ENCODE peak calls at places on chromosomes 16 and 17, in nine cellular contexts. One of them, this sample, is unnamed.

GRCh38 chr17:69406906-69407305 is 7.6 kb upstream of the MAP2K6 start:
- DNase-seq in SK-N-SH: no peak
- DNase-seq in GM23248: peak
- DNase-seq in hepatocyte: no peak
- DNase-seq in GM23338: no peak
- DNase-seq in OCI-LY7: no peak
- DNase-seq in PC-3: peak
- DNase-seq in MM.1S: no peak
- DNase-seq in neural progenitor cell: no peak
- DNase-seq in this sample: no peak

GRCh38 chr17:82952019-82952418 is 112.2 kb upstream of the ZNF750 start:
- DNase-seq in GM23338: no peak
- DNase-seq in PC-3: no peak
- DNase-seq in hepatocyte: no peak
- DNase-seq in GM23248: no peak
- DNase-seq in neural progenitor cell: no peak
- DNase-seq in SK-N-SH: no peak
- DNase-seq in OCI-LY7: no peak
- DNase-seq in MM.1S: no peak
- DNase-seq in this sample: no peak

GRCh38 chr17:18025596-18026407 is 13.2 kb downstream of the ATPAF2 start:
- DNase-seq in hepatocyte: no peak
- DNase-seq in GM23248: peak
- DNase-seq in neural progenitor cell: no peak
- DNase-seq in OCI-LY7: no peak
- DNase-seq in GM23338: no peak
- DNase-seq in MM.1S: no peak
- DNase-seq in PC-3: peak
- DNase-seq in SK-N-SH: no peak
- DNase-seq in this sample: no peak

GRCh38 chr17:19534562-19535149 is 1.0 kb downstream of the SLC47A1 start:
- DNase-seq in neural progenitor cell: no peak
- DNase-seq in SK-N-SH: no peak
- DNase-seq in GM23248: no peak
- DNase-seq in PC-3: no peak
- DNase-seq in OCI-LY7: no peak
- DNase-seq in MM.1S: no peak
- DNase-seq in GM23338: no peak
- DNase-seq in hepatocyte: no peak
- DNase-seq in this sample: no peak

GRCh38 chr17:55751720-55752250 is 934 bp downstream of the PCTP start:
- DNase-seq in GM23338: peak
- DNase-seq in SK-N-SH: no peak
- DNase-seq in MM.1S: no peak
- DNase-seq in GM23248: no peak
- DNase-seq in neural progenitor cell: no peak
- DNase-seq in OCI-LY7: no peak
- DNase-seq in hepatocyte: peak
- DNase-seq in PC-3: peak
- DNase-seq in this sample: no peak

GRCh38 chr16:88561485-88562369 is 8.5 kb upstream of the ZC3H18 start:
- DNase-seq in MM.1S: peak
- DNase-seq in GM23338: peak
- DNase-seq in GM23248: peak
- DNase-seq in hepatocyte: peak
- DNase-seq in neural progenitor cell: peak
- DNase-seq in OCI-LY7: peak
- DNase-seq in SK-N-SH: peak
- DNase-seq in PC-3: peak
- DNase-seq in this sample: peak

GRCh38 chr16:81708459-81709368 is 70.4 kb upstream of the PLCG2 start:
- DNase-seq in PC-3: no peak
- DNase-seq in neural progenitor cell: no peak
- DNase-seq in hepatocyte: no peak
- DNase-seq in GM23338: no peak
- DNase-seq in MM.1S: no peak
- DNase-seq in GM23248: no peak
- DNase-seq in OCI-LY7: no peak
- DNase-seq in SK-N-SH: no peak
- DNase-seq in this sample: no peak

GRCh38 chr17:7932949-7933348 is 943 bp downstream of the CNTROB start:
- DNase-seq in GM23338: peak
- DNase-seq in OCI-LY7: peak
- DNase-seq in PC-3: peak
- DNase-seq in SK-N-SH: no peak
- DNase-seq in GM23248: peak
- DNase-seq in neural progenitor cell: peak
- DNase-seq in hepatocyte: peak
- DNase-seq in MM.1S: no peak
- DNase-seq in this sample: no peak

GRCh38 chr17:34006126-34006525 is 249.0 kb upstream of the CCL2 start:
- DNase-seq in MM.1S: no peak
- DNase-seq in GM23338: no peak
- DNase-seq in OCI-LY7: no peak
- DNase-seq in SK-N-SH: no peak
- DNase-seq in neural progenitor cell: no peak
- DNase-seq in GM23248: no peak
- DNase-seq in PC-3: no peak
- DNase-seq in hepatocyte: no peak
- DNase-seq in this sample: no peak

GRCh38 chr17:2828396-2829038 is 32.3 kb downstream of the RAP1GAP2 start:
- DNase-seq in GM23248: peak
- DNase-seq in MM.1S: peak
- DNase-seq in neural progenitor cell: peak
- DNase-seq in SK-N-SH: peak
- DNase-seq in PC-3: peak
- DNase-seq in hepatocyte: peak
- DNase-seq in OCI-LY7: peak
- DNase-seq in GM23338: peak
- DNase-seq in this sample: peak

GRCh38 chr17:30104575-30105339 is 11.9 kb upstream of the NSRP1 start:
- DNase-seq in GM23248: peak
- DNase-seq in SK-N-SH: peak
- DNase-seq in neural progenitor cell: peak
- DNase-seq in PC-3: peak
- DNase-seq in OCI-LY7: peak
- DNase-seq in MM.1S: peak
- DNase-seq in hepatocyte: peak
- DNase-seq in GM23338: peak
- DNase-seq in this sample: peak

GRCh38 chr17:59415397-59415796 is 83.9 kb downstream of the YPEL2 start:
- DNase-seq in MM.1S: no peak
- DNase-seq in hepatocyte: peak
- DNase-seq in PC-3: no peak
- DNase-seq in GM23338: no peak
- DNase-seq in SK-N-SH: no peak
- DNase-seq in GM23248: no peak
- DNase-seq in OCI-LY7: no peak
- DNase-seq in neural progenitor cell: no peak
- DNase-seq in this sample: no peak

GRCh38 chr16:16857603-16858283 is 478.8 kb downstream of the NPIPA7 start:
- DNase-seq in PC-3: no peak
- DNase-seq in GM23338: no peak
- DNase-seq in GM23248: peak
- DNase-seq in OCI-LY7: no peak
- DNase-seq in neural progenitor cell: no peak
- DNase-seq in hepatocyte: peak
- DNase-seq in MM.1S: no peak
- DNase-seq in SK-N-SH: no peak
- DNase-seq in this sample: no peak

GRCh38 chr16:22622703-22623102 is 112.0 kb downstream of the NPIPB5 start:
- DNase-seq in GM23248: no peak
- DNase-seq in neural progenitor cell: no peak
- DNase-seq in GM23338: no peak
- DNase-seq in hepatocyte: no peak
- DNase-seq in SK-N-SH: no peak
- DNase-seq in OCI-LY7: no peak
- DNase-seq in PC-3: no peak
- DNase-seq in MM.1S: no peak
- DNase-seq in this sample: no peak
- TF ChIP-seq EZH2phosphoT487 in GM23248: no peak
- TF ChIP-seq EZH2phosphoT487 in neural progenitor cell: no peak
- TF ChIP-seq EZH2phosphoT487 in GM23338: no peak
- TF ChIP-seq EZH2phosphoT487 in hepatocyte: no peak
- TF ChIP-seq EZH2phosphoT487 in SK-N-SH: no peak
- TF ChIP-seq EZH2phosphoT487 in OCI-LY7: no peak
- TF ChIP-seq EZH2phosphoT487 in PC-3: no peak
- TF ChIP-seq EZH2phosphoT487 in MM.1S: no peak
- TF ChIP-seq EZH2phosphoT487 in this sample: no peak

DNA sequence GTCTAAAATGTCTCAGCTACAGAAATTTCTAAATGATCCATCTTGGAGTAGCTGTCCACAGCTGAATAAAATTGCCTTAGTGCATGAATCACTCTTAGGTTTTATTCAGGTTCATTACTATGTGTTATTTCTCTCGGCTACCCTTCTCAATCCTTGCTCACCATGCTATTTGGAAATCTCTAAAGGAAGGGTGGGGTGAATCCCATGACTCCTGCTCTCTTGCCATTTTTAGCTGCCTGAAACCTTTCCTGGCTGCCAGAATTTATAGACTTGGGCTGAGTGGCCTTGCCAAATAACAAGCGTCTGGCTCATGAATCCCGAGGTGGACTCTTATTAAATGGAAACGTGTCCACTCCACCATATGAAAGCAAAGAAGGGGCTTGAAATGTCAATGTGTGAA is 936.1 kb upstream of the SOX9 start:
- DNase-seq in OCI-LY7: no peak
- DNase-seq in GM23338: no peak
- DNase-seq in PC-3: no peak
- DNase-seq in SK-N-SH: no peak
- DNase-seq in GM23248: peak
- DNase-seq in neural progenitor cell: no peak
- DNase-seq in MM.1S: no peak
- DNase-seq in hepatocyte: no peak
- DNase-seq in this sample: no peak
- TF ChIP-seq EZH2phosphoT487 in OCI-LY7: no peak
- TF ChIP-seq EZH2phosphoT487 in GM23338: no peak
- TF ChIP-seq EZH2phosphoT487 in PC-3: no peak
- TF ChIP-seq EZH2phosphoT487 in SK-N-SH: no peak
- TF ChIP-seq EZH2phosphoT487 in GM23248: no peak
- TF ChIP-seq EZH2phosphoT487 in neural progenitor cell: no peak
- TF ChIP-seq EZH2phosphoT487 in MM.1S: no peak
- TF ChIP-seq EZH2phosphoT487 in hepatocyte: no peak
- TF ChIP-seq EZH2phosphoT487 in this sample: no peak

GRCh38 chr17:64460955-64461354 is 12.0 kb downstream of the MILR1 start:
- DNase-seq in SK-N-SH: no peak
- DNase-seq in GM23248: no peak
- DNase-seq in hepatocyte: no peak
- DNase-seq in GM23338: no peak
- DNase-seq in PC-3: no peak
- DNase-seq in MM.1S: no peak
- DNase-seq in neural progenitor cell: no peak
- DNase-seq in OCI-LY7: no peak
- DNase-seq in this sample: no peak

GRCh38 chr17:64461788-64462187 is 12.9 kb downstream of the MILR1 start:
- DNase-seq in neural progenitor cell: no peak
- DNase-seq in hepatocyte: no peak
- DNase-seq in SK-N-SH: no peak
- DNase-seq in OCI-LY7: no peak
- DNase-seq in MM.1S: no peak
- DNase-seq in GM23338: no peak
- DNase-seq in GM23248: no peak
- DNase-seq in PC-3: no peak
- DNase-seq in this sample: no peak

GRCh38 chr17:64457156-64457555 is 8.2 kb downstream of the MILR1 start:
- DNase-seq in MM.1S: no peak
- DNase-seq in neural progenitor cell: no peak
- DNase-seq in OCI-LY7: no peak
- DNase-seq in GM23338: no peak
- DNase-seq in SK-N-SH: no peak
- DNase-seq in hepatocyte: no peak
- DNase-seq in GM23248: peak
- DNase-seq in PC-3: no peak
- DNase-seq in this sample: no peak

GRCh38 chr17:64458756-64459155 is 9.8 kb downstream of the MILR1 start:
- DNase-seq in MM.1S: no peak
- DNase-seq in OCI-LY7: no peak
- DNase-seq in SK-N-SH: no peak
- DNase-seq in GM23248: no peak
- DNase-seq in GM23338: no peak
- DNase-seq in hepatocyte: no peak
- DNase-seq in neural progenitor cell: no peak
- DNase-seq in PC-3: no peak
- DNase-seq in this sample: no peak

DNA sequence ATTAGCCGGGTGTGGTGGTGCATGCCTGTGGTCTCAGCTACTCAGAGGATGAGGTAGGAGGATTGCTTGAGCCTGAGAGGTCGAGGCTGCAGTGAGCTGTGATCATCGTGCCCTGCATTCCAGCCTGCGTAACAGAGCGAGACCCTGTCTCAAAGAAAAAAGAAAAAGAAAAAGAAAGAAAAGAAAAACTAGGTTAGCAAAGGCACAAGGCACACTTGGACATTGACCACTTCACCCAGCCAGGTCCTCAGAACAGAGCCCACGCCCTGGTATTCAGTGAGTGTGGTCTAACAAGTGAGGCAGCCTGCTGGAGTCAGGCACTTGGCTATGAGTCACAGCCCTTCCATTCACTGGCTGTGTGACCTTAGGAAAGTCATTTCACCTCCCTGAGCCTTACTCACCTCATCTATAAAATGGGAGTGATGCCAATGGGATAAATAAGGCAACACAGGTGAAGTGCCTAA is 10.4 kb downstream of the MILR1 start:
- DNase-seq in OCI-LY7: no peak
- DNase-seq in SK-N-SH: no peak
- DNase-seq in PC-3: peak
- DNase-seq in MM.1S: no peak
- DNase-seq in GM23248: peak
- DNase-seq in hepatocyte: peak
- DNase-seq in GM23338: no peak
- DNase-seq in neural progenitor cell: no peak
- DNase-seq in this sample: peak
- TF ChIP-seq EZH2phosphoT487 in OCI-LY7: no peak
- TF ChIP-seq EZH2phosphoT487 in SK-N-SH: no peak
- TF ChIP-seq EZH2phosphoT487 in PC-3: no peak
- TF ChIP-seq EZH2phosphoT487 in MM.1S: no peak
- TF ChIP-seq EZH2phosphoT487 in GM23248: no peak
- TF ChIP-seq EZH2phosphoT487 in hepatocyte: no peak
- TF ChIP-seq EZH2phosphoT487 in GM23338: no peak
- TF ChIP-seq EZH2phosphoT487 in neural progenitor cell: no peak
- TF ChIP-seq EZH2phosphoT487 in this sample: no peak

DNA sequence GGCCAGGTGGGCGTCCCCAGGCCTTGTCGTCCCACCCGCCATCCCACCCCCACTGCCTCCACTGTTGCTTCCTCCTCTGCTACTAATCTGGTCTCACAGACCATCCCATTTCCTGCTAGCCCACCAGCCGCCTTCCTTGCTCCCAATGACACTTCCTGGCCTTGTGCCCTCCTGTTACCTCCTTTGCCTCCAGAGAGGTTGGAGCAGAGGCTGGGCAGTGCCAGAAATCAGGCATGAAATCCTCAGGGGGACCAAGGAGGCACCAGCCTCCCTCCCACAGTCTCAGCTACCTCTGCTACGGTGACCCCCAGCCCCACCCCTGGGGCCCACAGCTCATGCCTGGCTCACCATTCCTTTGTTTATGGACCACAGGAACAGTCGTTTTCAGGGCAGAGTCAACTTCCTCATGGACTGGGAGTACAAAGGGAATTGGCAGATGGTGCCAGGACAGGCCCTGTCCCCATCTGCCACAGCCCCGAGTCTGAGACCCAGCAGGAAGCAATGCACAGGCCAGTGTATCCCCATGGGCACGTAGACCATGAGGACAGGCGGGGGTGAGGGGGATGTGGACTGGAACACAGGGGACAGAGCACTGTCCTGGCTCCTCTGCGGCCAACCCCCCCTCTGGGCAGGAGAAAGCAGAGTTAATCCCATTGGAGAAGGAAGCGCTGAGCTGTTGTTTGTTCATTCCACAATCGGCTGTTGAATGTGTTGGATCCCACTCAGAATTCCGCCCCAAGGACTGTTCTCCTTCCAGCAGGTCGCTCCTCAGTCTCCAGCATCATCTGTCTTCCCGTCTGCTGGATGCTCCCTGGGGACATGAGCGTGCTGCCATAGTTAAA is 2.2 kb upstream of the CDH5 start:
- DNase-seq in PC-3: peak
- DNase-seq in hepatocyte: no peak
- DNase-seq in SK-N-SH: no peak
- DNase-seq in MM.1S: no peak
- DNase-seq in GM23248: peak
- DNase-seq in OCI-LY7: no peak
- DNase-seq in GM23338: no peak
- DNase-seq in neural progenitor cell: peak
- DNase-seq in this sample: no peak
- TF ChIP-seq EZH2phosphoT487 in PC-3: no peak
- TF ChIP-seq EZH2phosphoT487 in hepatocyte: no peak
- TF ChIP-seq EZH2phosphoT487 in SK-N-SH: no peak
- TF ChIP-seq EZH2phosphoT487 in MM.1S: no peak
- TF ChIP-seq EZH2phosphoT487 in GM23248: no peak
- TF ChIP-seq EZH2phosphoT487 in OCI-LY7: no peak
- TF ChIP-seq EZH2phosphoT487 in GM23338: no peak
- TF ChIP-seq EZH2phosphoT487 in neural progenitor cell: no peak
- TF ChIP-seq EZH2phosphoT487 in this sample: no peak